ENCODE peak calls at places on chromosomes 12 and 14, in six cellular contexts. K, D, J, C, U and X are unnamed samples.

GRCh38 chr14:72545411-72546311 is 348.2 kb downstream of the DPF3 start:
- DNase-seq in J (no peak), D (no peak), C (no peak), U (no peak), K (no peak), X (no peak)

GRCh38 chr12:6195665-6196535 is 4.3 kb upstream of the CD9 start:
- DNase-seq in K (peak; percentile 84), U (peak; percentile 86), C (peak; percentile 93), D (peak; percentile 92), J (peak; percentile 72), X (peak; percentile 71)

GRCh38 chr12:7460375-7461259 is 16.7 kb upstream of the CD163L1 start:
- DNase-seq in D (no peak), C (no peak), U (peak; percentile 69), K (peak; percentile 29), J (peak; percentile 34), X (peak; percentile 73)

GRCh38 chr12:69000540-69001243 is 67.7 kb upstream of the CPM start:
- DNase-seq in J (no peak), U (no peak), K (no peak), D (no peak), C (no peak), X (no peak)

GRCh38 chr14:51240804-51241380 is 845 bp downstream of the TMX1 start:
- DNase-seq in K (no peak), C (no peak), U (no peak), D (no peak), J (no peak), X (no peak)

GRCh38 chr14:32020882-32021281 is 56.2 kb upstream of the ARHGAP5 start:
- DNase-seq in J (no peak), K (no peak), U (no peak), D (no peak), C (no peak), X (no peak)

GRCh38 chr12:93315907-93316622 is 61.7 kb upstream of the NUDT4 start:
- DNase-seq in K (no peak), D (no peak), J (no peak), C (no peak), U (no peak), X (no peak)

GRCh38 chr12:49705479-49706267 is 1.5 kb downstream of the FMNL3 start:
- DNase-seq in K (peak; percentile 29), D (no peak), U (no peak), J (no peak), C (peak; percentile 34), X (peak; percentile 64)

GRCh38 chr14:77185093-77185465 is 3.5 kb downstream of the TMEM63C start:
- DNase-seq in J (no peak), K (no peak), U (no peak), C (no peak), D (no peak), X (no peak)

GRCh38 chr12:52582971-52583456 is 9.4 kb upstream of the KRT74 start:
- DNase-seq in D (peak; percentile 63), C (peak; percentile 58), J (peak; percentile 36), U (peak; percentile 83), K (peak; percentile 31), X (peak; percentile 71)

GRCh38 chr12:94430304-94430703 is 29.4 kb downstream of the CEP83 start:
- DNase-seq in D (no peak), U (no peak), J (no peak), C (no peak), K (no peak), X (no peak)

GRCh38 chr12:128467882-128468281 is 200.9 kb downstream of the TMEM132C start:
- DNase-seq in K (no peak), C (no peak), D (no peak), U (no peak), J (no peak), X (no peak)

GRCh38 chr14:105568859-105569766 is 42.7 kb downstream of the TMEM121 start:
- DNase-seq in C (no peak), U (no peak), J (no peak), K (no peak), D (peak; percentile 7), X (no peak)

GRCh38 chr14:92943855-92944570 is 21.1 kb downstream of the CHGA start:
- DNase-seq in K (no peak), C (no peak), J (no peak), D (no peak), U (no peak), X (no peak)

GRCh38 chr12:89316705-89317139 is 35.6 kb downstream of the DUSP6 start:
- DNase-seq in C (no peak), U (peak; percentile 87), D (no peak), J (no peak), K (no peak), X (no peak)

GRCh38 chr12:75568801-75569200 is 57.4 kb upstream of the KRR1 start:
- DNase-seq in C (no peak), K (no peak), D (no peak), J (no peak), U (no peak), X (no peak)

GRCh38 chr12:111192657-111193056 is 176.2 kb downstream of the PHETA1 start:
- DNase-seq in D (no peak), C (no peak), K (no peak), U (no peak), J (no peak), X (peak; percentile 8)

GRCh38 chr14:104429291-104429861 is 150.2 kb upstream of the C14orf180 start:
- DNase-seq in J (no peak), D (peak; percentile 62), C (no peak), K (no peak), U (no peak), X (no peak)

GRCh38 chr12:51160814-51161459 is 12.0 kb downstream of the TFCP2 start:
- DNase-seq in C (no peak), U (no peak), J (no peak), K (no peak), D (no peak), X (peak; percentile 63)

GRCh38 chr14:74867673-74868072 is 8.3 kb downstream of the PROX2 start:
- DNase-seq in D (no peak), J (no peak), C (peak; percentile 20), K (no peak), U (no peak), X (peak; percentile 43)

GRCh38 chr14:36096090-36096489 is 80.4 kb downstream of the PTCSC3 start:
- DNase-seq in U (no peak), K (no peak), D (no peak), J (no peak), C (no peak), X (no peak)

GRCh38 chr14:85252011-85252410 is 277.9 kb upstream of the FLRT2 start:
- DNase-seq in J (no peak), K (no peak), D (no peak), U (no peak), C (no peak), X (peak; percentile 80)

GRCh38 chr14:55893695-55894094 is 224.5 kb upstream of the PELI2 start:
- DNase-seq in J (no peak), C (no peak), U (no peak), K (no peak), D (no peak), X (no peak)

GRCh38 chr12:26614217-26614616 is 218.8 kb downstream of the ITPR2 start:
- DNase-seq in J (peak; percentile 8), K (no peak), D (no peak), U (peak; percentile 53), C (peak; percentile 14), X (peak; percentile 50)

GRCh38 chr14:66503532-66503931 is 4.4 kb upstream of the GPHN start:
- DNase-seq in J (no peak), C (peak; percentile 58), D (no peak), K (no peak), U (no peak), X (peak; percentile 84)

GRCh38 chr12:43676183-43676813 is 82.3 kb downstream of the PUS7L start:
- DNase-seq in C (no peak), U (peak; percentile 42), J (peak; percentile 46), D (no peak), K (no peak), X (peak; percentile 42)

GRCh38 chr12:49909826-49910225 is 6.1 kb upstream of the FAIM2 start:
- DNase-seq in J (peak; percentile 48), C (no peak), U (peak; percentile 65), K (no peak), D (no peak), X (peak; percentile 55)

GRCh38 chr12:42633594-42633993 is 44.0 kb upstream of the PRICKLE1 start:
- DNase-seq in K (no peak), U (no peak), D (no peak), J (no peak), C (no peak), X (no peak)

GRCh38 chr12:30925607-30926242 is 823 bp upstream of the TSPAN11 start:
- DNase-seq in D (peak; percentile 45), C (no peak), U (peak; percentile 56), J (no peak), K (no peak), X (no peak)

GRCh38 chr12:42201061-42201460 is 37.0 kb downstream of the YAF2 start:
- DNase-seq in U (no peak), K (no peak), C (no peak), J (no peak), D (no peak), X (peak; percentile 13)

GRCh38 chr12:123058471-123058870 is 78.0 kb downstream of the ARL6IP4 start:
- DNase-seq in D (no peak), U (no peak), C (no peak), J (no peak), K (no peak), X (no peak)

GRCh38 chr12:53670966-53671365 is 4.9 kb downstream of the ATP5MC2 start:
- DNase-seq in D (no peak), J (no peak), C (no peak), U (no peak), K (no peak), X (peak; percentile 8)
- H3K4me3 ChIP-seq in D (no peak overlapping the region), J (peak overlapping the region; percentile 17), C (no peak overlapping the region), U (no peak overlapping the region), K (no peak overlapping the region), X (no peak overlapping the region)

GRCh38 chr12:124273630-124274029 is 21.3 kb upstream of the RFLNA start:
- DNase-seq in J (peak; percentile 79), C (no peak), D (no peak), U (no peak), K (no peak), X (peak; percentile 47)
- TF ChIP-seq CTCF in J (peak; percentile 68), C (no peak), D (no peak), U (peak; percentile 29), K (no peak), X (peak; percentile 47)

GRCh38 chr12:3195859-3196483 is 118.8 kb downstream of the TSPAN9 start:
- DNase-seq in D (no peak), J (no peak), U (no peak), C (no peak), K (no peak), X (no peak)
- H3K4me3 ChIP-seq in D (no peak overlapping the region), J (no peak overlapping the region), U (no peak overlapping the region), C (no peak overlapping the region), K (no peak overlapping the region), X (no peak overlapping the region)

DNA sequence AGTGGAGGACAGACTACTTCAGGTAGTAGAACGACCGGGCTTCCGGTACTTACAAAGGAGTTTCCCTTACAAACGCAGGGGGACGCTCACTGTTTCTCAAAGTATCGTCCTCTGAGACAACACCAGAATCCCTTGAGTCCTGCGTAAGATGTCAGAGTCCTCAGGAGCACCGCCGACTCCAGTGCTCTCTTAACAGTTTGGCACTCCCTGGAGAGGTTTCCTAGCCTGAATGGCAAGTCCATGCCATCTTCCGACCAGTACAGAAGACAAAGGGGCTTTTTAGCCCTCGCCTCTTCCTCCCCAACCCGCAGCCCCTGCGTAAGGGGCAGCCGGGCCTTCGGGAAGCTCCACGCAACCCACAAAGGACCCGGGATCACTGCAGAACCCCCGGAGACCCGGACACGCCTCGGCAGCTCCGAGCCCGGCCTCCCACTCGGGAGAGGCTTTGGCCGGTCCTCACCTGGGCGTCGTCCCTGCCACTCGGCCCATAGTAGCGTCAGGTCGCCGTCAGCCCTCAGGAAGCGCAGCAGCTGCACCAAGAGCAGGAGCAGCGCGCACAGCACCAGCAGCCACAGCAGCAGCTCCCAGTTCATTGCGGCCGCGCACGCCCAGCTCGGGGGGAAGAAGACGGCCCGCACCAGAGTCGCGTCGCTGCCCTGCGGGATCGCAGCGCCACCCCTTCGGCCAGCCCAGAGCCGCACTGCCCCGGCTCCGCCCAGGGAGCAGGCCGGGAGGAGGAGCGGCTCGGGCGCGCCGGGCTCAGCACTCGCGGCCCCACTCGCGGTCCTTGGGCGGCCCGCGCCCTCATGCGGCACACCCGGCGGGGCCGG is at the start of gene DHRS7:
- DNase-seq in J (peak; percentile 51), U (peak; percentile 92), K (peak; percentile 90), D (peak; percentile 89), C (peak; percentile 82), X (peak; percentile 75)
- TF ChIP-seq CTCF in J (peak; percentile 43), U (peak; percentile 49), K (peak; percentile 67), D (no peak), C (no peak), X (peak; percentile 47)